ENCODE peak calls at places on chromosomes 16 and 17, in seven cellular contexts. G, Z, P, Q, Y, U and X are unnamed samples.

GRCh38 chr16:16850274-16850673 is 471.3 kb downstream of the NPIPA7 start:
- ATAC-seq in Q (no peak), U (no peak), P (no peak), G (no peak), Z (no peak), Y (no peak), X (no peak)

GRCh38 chr17:48190871-48191270 is 83.3 kb downstream of the SNX11 start:
- ATAC-seq in U (no peak), Z (no peak), Y (no peak), Q (no peak), P (no peak), G (no peak), X (no peak)

GRCh38 chr16:1870365-1871082 is 1.4 kb downstream of the MEIOB start:
- ATAC-seq in Q (no peak), G (no peak), Y (no peak), P (no peak), U (no peak), Z (no peak), X (no peak)

GRCh38 chr17:10099051-10099571 is 99.3 kb downstream of the GAS7 start:
- ATAC-seq in Z (no peak), Y (peak; percentile 58), Q (no peak), G (no peak), P (peak; percentile 62), U (no peak), X (no peak)

GRCh38 chr17:57102122-57102521 is 17.1 kb downstream of the AKAP1 start:
- ATAC-seq in Q (no peak), Y (no peak), P (no peak), Z (peak; percentile 40), G (peak; percentile 69), U (no peak), X (no peak)

GRCh38 chr16:12458591-12459400 is 344.9 kb downstream of the CPPED1 start:
- ATAC-seq in Z (peak; percentile 91), U (peak; percentile 83), G (peak; percentile 75), Q (peak; percentile 76), Y (peak; percentile 42), P (peak; percentile 61), X (peak; percentile 75)

GRCh38 chr17:57517519-57518342 is 227.4 kb downstream of the CCDC182 start:
- ATAC-seq in Z (no peak), U (no peak), Q (no peak), G (no peak), Y (no peak), P (no peak), X (no peak)

GRCh38 chr17:34527121-34527907 is 52.1 kb upstream of the TMEM132E start:
- ATAC-seq in U (no peak), Z (no peak), G (no peak), Y (no peak), Q (no peak), P (no peak), X (no peak)

GRCh38 chr16:11245988-11246387 is 10.0 kb downstream of the SOCS1 start:
- ATAC-seq in Q (no peak), Z (no peak), G (no peak), U (peak; percentile 24), Y (no peak), P (no peak), X (no peak)

GRCh38 chr16:10749680-10750035 is 6.0 kb downstream of the NUBP1 start:
- ATAC-seq in Z (no peak), Y (peak; percentile 42), G (no peak), Q (peak; percentile 53), U (peak; percentile 61), P (peak; percentile 14), X (no peak)

GRCh38 chr17:7094661-7095064 is 14.6 kb upstream of the CLEC10A start:
- ATAC-seq in Q (no peak), Z (no peak), Y (no peak), U (no peak), P (no peak), G (no peak), X (no peak)

GRCh38 chr17:69602969-69603368 is 188.5 kb downstream of the MAP2K6 start:
- ATAC-seq in Y (no peak), Q (peak; percentile 51), Z (peak; percentile 74), U (peak; percentile 57), P (no peak), G (no peak), X (no peak)

GRCh38 chr17:29251969-29252866 is 5.6 kb downstream of the CRYBA1 start:
- ATAC-seq in Q (peak; percentile 40), P (no peak), Y (no peak), G (no peak), Z (peak; percentile 45), U (no peak), X (no peak)

GRCh38 chr17:55705847-55706246 is 16.8 kb downstream of the TMEM100 start:
- ATAC-seq in U (no peak), P (no peak), Q (no peak), Z (no peak), G (no peak), Y (no peak), X (no peak)

GRCh38 chr16:81487301-81487720 is 42.7 kb downstream of the CMIP start:
- ATAC-seq in U (no peak), Z (no peak), Y (no peak), P (no peak), G (no peak), Q (no peak), X (no peak)

GRCh38 chr16:75131081-75131480 is 14.5 kb upstream of the LDHD start:
- ATAC-seq in Q (no peak), Y (no peak), Z (no peak), U (no peak), P (no peak), G (no peak), X (no peak)

GRCh38 chr16:15650698-15651161 is 685 bp downstream of the NDE1 start:
- ATAC-seq in U (peak; percentile 66), Q (peak; percentile 55), Z (peak; percentile 56), Y (peak; percentile 7), G (peak; percentile 59), P (peak; percentile 34), X (peak; percentile 74)

GRCh38 chr16:29028457-29029167 is 43.8 kb downstream of the LAT start:
- ATAC-seq in Y (no peak), Z (no peak), Q (no peak), P (no peak), U (peak; percentile 28), G (no peak), X (peak; percentile 5)

GRCh38 chr17:74712756-74713155 is at the start of gene CD300LF:
- ATAC-seq in Y (peak; percentile 34), U (no peak), Z (no peak), G (peak; percentile 86), P (peak; percentile 62), Q (no peak), X (peak; percentile 67)

GRCh38 chr16:72946474-72947194 is 101.3 kb downstream of the ZFHX3 start:
- ATAC-seq in U (no peak), Q (no peak), P (peak; percentile 93), Y (peak; percentile 85), G (no peak), Z (no peak), X (no peak)

GRCh38 chr16:52364500-52364899 is 182.4 kb downstream of the TOX3 start:
- ATAC-seq in Z (no peak), P (no peak), U (no peak), Q (no peak), G (no peak), Y (no peak), X (no peak)

GRCh38 chr16:12188674-12189249 is 212.2 kb downstream of the SNX29 start:
- ATAC-seq in P (no peak), U (no peak), Z (no peak), Y (peak; percentile 27), G (no peak), Q (no peak), X (no peak)

GRCh38 chr17:47704781-47705180 is 10.8 kb downstream of the TBKBP1 start:
- ATAC-seq in U (no peak), P (no peak), Z (no peak), G (no peak), Q (no peak), Y (no peak), X (no peak)

GRCh38 chr16:57757883-57758282 is 22.3 kb downstream of the KATNB1 start:
- ATAC-seq in G (no peak), Z (no peak), Q (no peak), U (no peak), Y (no peak), P (no peak), X (no peak)

GRCh38 chr17:77098884-77099545 is 41.8 kb upstream of the SEC14L1 start:
- ATAC-seq in U (no peak), P (peak; percentile 72), G (no peak), Q (no peak), Y (peak; percentile 83), Z (peak; percentile 98), X (no peak)

GRCh38 chr16:71870818-71871217 is 13.2 kb downstream of the ZNF821 start:
- ATAC-seq in Z (no peak), P (no peak), Y (no peak), U (peak; percentile 20), Q (no peak), G (no peak), X (no peak)

GRCh38 chr16:1989209-1989825 is 453 bp upstream of the SYNGR3 start:
- ATAC-seq in Q (no peak), U (no peak), Y (no peak), P (no peak), G (no peak), Z (no peak), X (no peak)